ENCODE peak calls at places on chromosomes 12 and 14, in four cellular contexts. D, O, X and E are unnamed samples. For H3K4me1, the result is how much of the 10 kb centered on the place peaks cover.

GRCh38 chr12:14901228-14901562 is 15.5 kb upstream of the MGP start:
- DNase-seq in X (no peak), D (no peak), O (no peak), E (no peak)

GRCh38 chr12:38669530-38669929 is 235.9 kb downstream of the CPNE8 start:
- DNase-seq in X (no peak), O (no peak), D (no peak), E (no peak)

GRCh38 chr14:65044596-65044959 is 57.7 kb downstream of the MAX start:
- DNase-seq in O (no peak), X (no peak), D (no peak), E (no peak)

GRCh38 chr12:28622416-28622815 is 432.2 kb downstream of the CCDC91 start:
- DNase-seq in X (no peak), O (no peak), D (no peak), E (no peak)

GRCh38 chr12:89040146-89040964 is 311.9 kb downstream of the DUSP6 start:
- DNase-seq in D (peak), X (no peak), O (no peak), E (peak)

GRCh38 chr14:60922050-60922449 is 58.8 kb downstream of the TRMT5 start:
- DNase-seq in D (no peak), X (no peak), O (no peak), E (no peak)

GRCh38 chr12:109777544-109777943 is 55.7 kb downstream of the TRPV4 start:
- DNase-seq in O (peak), D (no peak), X (no peak), E (no peak)

GRCh38 chr12:95100264-95101190 is 27.1 kb upstream of the NR2C1 start:
- DNase-seq in X (no peak), D (no peak), O (no peak), E (no peak)

GRCh38 chr12:84508325-84508861 is 404.2 kb downstream of the SLC6A15 start:
- DNase-seq in X (no peak), O (no peak), D (no peak), E (no peak)

GRCh38 chr14:22432348-22432976 is 156.6 kb downstream of the DAD1 start:
- DNase-seq in D (no peak), X (no peak), O (no peak), E (no peak)

GRCh38 chr12:21502164-21502496 is 541 bp downstream of the GOLT1B start:
- DNase-seq in X (peak), O (no peak), D (peak), E (peak)

GRCh38 chr12:74608376-74608775 is 70.7 kb downstream of the ATXN7L3B start:
- DNase-seq in O (no peak), X (no peak), D (no peak), E (no peak)

GRCh38 chr14:65164068-65164824 is 61.9 kb upstream of the MAX start:
- DNase-seq in X (no peak), O (no peak), D (no peak), E (peak)

GRCh38 chr14:100341301-100342031 is 18.3 kb downstream of the SLC25A47 start:
- DNase-seq in O (no peak), X (peak), D (no peak), E (peak)

DNA sequence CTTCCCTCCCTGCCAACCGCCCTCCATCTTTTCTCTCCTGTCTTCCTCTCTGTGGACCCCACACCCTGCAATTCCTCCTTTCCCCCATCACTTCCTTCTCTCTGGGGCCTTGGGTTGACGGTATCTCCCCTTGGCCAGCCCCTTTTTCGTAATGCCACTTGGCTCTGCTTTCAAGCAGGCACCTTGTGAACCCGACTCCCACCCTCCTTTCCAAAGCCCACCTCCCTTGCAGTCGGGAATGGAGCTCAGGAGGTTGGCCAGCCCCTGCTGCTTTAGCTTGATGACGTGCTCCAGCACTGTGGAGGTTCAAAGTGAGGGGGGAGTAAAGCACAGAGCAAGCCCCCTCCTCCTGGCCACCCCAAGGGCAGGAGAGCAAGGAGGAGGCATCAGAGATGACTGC is 103.4 kb downstream of the ZFP36L1 start:
- DNase-seq in O (no peak), D (no peak), X (no peak), E (no peak)
- H3K4me1 ChIP-seq in O (under half), D (under half), X (under half), E (under half)

DNA sequence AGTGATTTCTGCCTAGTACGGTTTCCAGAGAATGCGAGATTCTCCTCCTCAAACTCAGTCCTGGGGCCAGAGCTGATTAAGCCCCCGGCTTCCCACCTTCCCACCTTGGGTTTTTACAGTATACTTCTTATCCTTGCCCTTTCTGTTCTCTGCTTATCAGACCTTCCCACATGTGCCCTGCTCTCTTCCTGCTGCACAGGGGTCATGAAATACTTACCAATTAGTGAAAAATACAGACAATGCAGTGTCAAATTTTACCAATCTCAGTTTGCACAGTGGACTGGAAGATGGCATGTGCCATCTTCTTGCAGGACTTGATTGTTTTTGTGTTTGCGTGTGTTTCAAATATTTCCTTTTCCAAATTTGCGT is 14.7 kb downstream of the SUSD6 start:
- DNase-seq in D (no peak), O (no peak), X (no peak), E (no peak)
- H3K4me1 ChIP-seq in D (half or more), O (half or more), X (under half), E (half or more)

DNA sequence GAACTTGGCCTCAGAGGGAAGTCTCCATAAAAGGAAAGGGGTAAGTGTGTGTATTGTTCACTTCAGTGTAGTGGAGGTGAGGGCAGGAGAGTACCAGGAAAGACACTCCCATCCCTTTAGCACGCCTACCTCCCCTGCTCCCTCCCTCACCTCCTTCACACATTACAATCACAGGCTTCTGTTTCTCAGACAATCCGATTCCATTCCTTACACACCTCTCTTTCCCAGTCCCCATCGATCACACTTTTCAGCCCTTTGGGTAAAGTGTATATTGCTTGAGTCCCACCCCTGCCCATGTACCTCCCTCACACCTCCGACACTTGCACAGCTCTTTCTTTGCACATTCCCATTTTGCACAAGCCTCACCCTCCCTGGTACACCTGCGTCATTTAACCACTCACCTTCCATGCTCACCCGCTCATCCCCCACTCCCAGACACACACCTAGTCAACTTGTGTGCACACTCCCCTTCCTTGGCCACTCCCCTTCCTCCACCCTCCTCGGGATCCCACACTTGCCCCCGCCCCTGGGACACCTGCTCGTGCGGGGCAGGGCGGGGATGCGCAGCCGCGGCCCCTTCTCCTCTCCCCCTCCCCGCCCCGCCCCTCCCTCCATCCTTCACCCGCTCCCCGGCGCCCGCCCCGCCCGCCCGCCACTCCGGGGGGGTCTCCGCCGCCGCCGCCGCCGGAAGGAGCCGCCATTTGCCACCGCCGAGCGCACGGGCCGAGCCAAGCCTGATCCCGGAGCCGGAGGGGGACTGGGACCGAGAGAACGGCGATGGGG is at the start of gene MARCHF9:
- DNase-seq in X (no peak), O (peak), D (peak), E (peak)
- H3K4me1 ChIP-seq in X (under half), O (under half), D (under half), E (under half)

DNA sequence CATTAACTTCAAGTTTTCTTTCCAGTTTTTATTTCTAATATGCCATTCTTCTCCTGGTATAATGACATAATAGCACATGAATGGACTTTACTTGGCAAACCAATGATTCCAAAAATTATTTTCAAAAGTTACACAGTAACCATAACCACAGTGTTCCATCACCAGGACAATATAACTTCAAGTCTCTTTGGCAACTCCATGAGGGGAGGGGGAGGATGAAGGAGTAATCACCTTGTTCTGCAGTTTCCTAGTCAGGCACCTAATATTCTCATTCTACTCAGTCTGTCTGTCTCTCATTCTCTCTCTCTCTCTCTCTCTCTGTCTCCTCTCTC is 66.6 kb downstream of the BTG1 start:
- DNase-seq in D (no peak), O (no peak), X (no peak), E (no peak)
- H3K4me1 ChIP-seq in D (under half), O (under half), X (under half), E (under half)